ENCODE peak calls at places on chromosomes 12 and 14, in eight cellular contexts. Q, D, R, Y, S, K, C and X are unnamed samples.

GRCh38 chr12:2640709-2641108 is 154.1 kb upstream of the FKBP4 start:
- DNase-seq in C (peak; percentile 76), Y (no peak), Q (no peak), K (no peak), R (peak; percentile 70), S (peak; percentile 81), D (peak; percentile 33), X (no peak)

GRCh38 chr14:68922201-68922613 is 56.9 kb downstream of the ACTN1 start:
- DNase-seq in S (no peak), C (no peak), D (no peak), Y (no peak), R (no peak), Q (no peak), K (no peak), X (no peak)

GRCh38 chr12:126107659-126108058 is 1042.4 kb downstream of the AACS start:
- DNase-seq in Q (no peak), Y (no peak), R (no peak), S (no peak), K (no peak), D (no peak), C (no peak), X (no peak)

GRCh38 chr12:44088647-44089046 is 252.8 kb downstream of the TMEM117 start:
- DNase-seq in Q (no peak), Y (no peak), C (no peak), D (no peak), S (no peak), K (no peak), R (no peak), X (no peak)

GRCh38 chr14:38297681-38298080 is 41.8 kb upstream of the CLEC14A start:
- DNase-seq in R (no peak), D (no peak), Q (no peak), Y (no peak), C (no peak), K (no peak), S (no peak), X (no peak)

GRCh38 chr14:22887260-22887989 is 4.4 kb downstream of the REM2 start:
- DNase-seq in R (peak; percentile 80), C (peak; percentile 91), Y (no peak), Q (no peak), K (peak; percentile 76), S (peak; percentile 92), D (peak; percentile 78), X (peak; percentile 81)

GRCh38 chr12:52308807-52309425 is 12.3 kb downstream of the KRT83 start:
- DNase-seq in D (no peak), R (no peak), Y (no peak), S (no peak), Q (no peak), C (no peak), K (no peak), X (peak; percentile 72)

GRCh38 chr12:6866163-6866919 is 990 bp upstream of the TPI1 start:
- DNase-seq in S (no peak), Y (no peak), C (no peak), R (peak; percentile 49), K (no peak), Q (no peak), D (no peak), X (no peak)

GRCh38 chr12:105706973-105707334 is 376.5 kb downstream of the C12orf75 start:
- DNase-seq in Y (no peak), C (no peak), D (no peak), Q (no peak), K (no peak), S (no peak), R (no peak), X (no peak)

GRCh38 chr14:35384386-35385041 is 20.0 kb downstream of the NFKBIA start:
- DNase-seq in Y (no peak), K (peak; percentile 81), Q (no peak), R (peak; percentile 88), D (no peak), S (no peak), C (peak; percentile 80), X (peak; percentile 37)

GRCh38 chr12:66144796-66145754 is 14.5 kb upstream of the LLPH start:
- DNase-seq in Y (no peak), D (peak; percentile 65), C (peak; percentile 78), R (peak; percentile 52), K (peak; percentile 24), Q (no peak), S (peak; percentile 52), X (peak; percentile 66)

GRCh38 chr14:99270491-99271287 is 1.3 kb downstream of the BCL11B start:
- DNase-seq in K (no peak), D (no peak), C (no peak), R (no peak), Q (no peak), S (no peak), Y (no peak), X (peak; percentile 25)

GRCh38 chr12:110339184-110339952 is 58.3 kb downstream of the ATP2A2 start:
- DNase-seq in Q (no peak), R (no peak), D (no peak), Y (no peak), S (no peak), C (no peak), K (no peak), X (no peak)

GRCh38 chr12:113064395-113065125 is 8.0 kb downstream of the DTX1 start:
- DNase-seq in Y (no peak), D (no peak), K (no peak), R (no peak), C (no peak), Q (no peak), S (no peak), X (no peak)

GRCh38 chr12:47184229-47184628 is 104.5 kb upstream of the AMIGO2 start:
- DNase-seq in K (no peak), Y (no peak), C (no peak), Q (no peak), R (no peak), S (no peak), D (no peak), X (peak; percentile 75)
- H3K4me1 ChIP-seq in K (peaks cover 4% of the 10 kb centered on the region), Y (peaks cover 2% of the 10 kb centered on the region), C (peaks cover 38% of the 10 kb centered on the region), Q (peaks cover 9% of the 10 kb centered on the region), R (peaks cover 4% of the 10 kb centered on the region), S (no peaks in the 10 kb centered on the region), D (peaks cover 11% of the 10 kb centered on the region), X (peaks cover 21% of the 10 kb centered on the region)

GRCh38 chr12:38053655-38054464 is 262.7 kb upstream of the ALG10B start:
- DNase-seq in D (peak; percentile 70), Y (no peak), S (no peak), C (peak; percentile 85), R (no peak), K (no peak), Q (no peak), X (peak; percentile 7)
- H3K9me3 ChIP-seq in D (peaks cover 31% of the 10 kb centered on the region), Y (peaks cover 98% of the 10 kb centered on the region), S (peaks cover 17% of the 10 kb centered on the region), C (no peaks in the 10 kb centered on the region), R (no peaks in the 10 kb centered on the region), K (no peaks in the 10 kb centered on the region), Q (peaks cover 52% of the 10 kb centered on the region), X (no peaks in the 10 kb centered on the region)

DNA sequence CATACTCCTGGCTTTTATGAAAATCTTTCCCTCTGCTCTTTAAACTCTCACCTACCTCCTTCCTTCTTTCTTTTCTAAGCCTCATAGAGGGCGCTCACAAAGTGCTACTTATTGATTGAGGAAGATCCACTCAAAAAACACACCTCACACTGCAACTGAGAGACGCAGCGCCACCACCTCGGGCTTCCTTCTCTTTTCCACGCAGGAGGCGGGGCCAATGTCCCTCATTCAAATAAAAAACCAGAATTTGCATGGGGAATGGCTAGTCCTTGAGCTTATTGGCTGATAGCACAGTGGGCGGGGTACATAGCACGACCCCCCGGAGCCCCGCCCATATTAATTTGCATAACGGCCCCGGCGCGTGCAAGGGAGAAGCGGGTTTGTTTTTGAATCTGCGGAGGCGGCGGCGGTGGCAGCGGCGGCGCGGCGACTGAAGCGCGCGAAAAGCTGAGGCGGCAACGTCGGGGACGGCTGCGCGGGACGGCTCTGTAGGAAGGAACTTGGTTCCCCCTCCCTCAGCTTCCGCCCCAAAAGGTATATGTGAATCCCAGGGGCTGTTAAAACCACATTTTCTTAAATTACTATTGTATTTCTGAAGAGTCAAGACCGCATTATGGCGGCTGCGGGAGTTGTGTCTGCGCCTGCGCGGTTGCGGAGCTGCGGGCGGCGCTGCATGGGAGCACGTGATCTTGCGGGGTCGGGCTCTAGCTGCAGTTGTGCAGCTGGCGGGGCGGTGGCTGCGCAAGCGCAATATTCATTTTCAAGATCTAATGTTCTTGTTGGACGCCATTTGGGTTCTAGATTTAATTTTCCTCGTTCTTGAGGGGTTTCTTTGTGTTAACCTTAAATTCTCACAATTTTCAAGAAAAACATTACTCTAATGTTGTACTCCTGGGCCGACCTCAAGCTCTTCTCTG is at the start of gene ATF7IP:
- DNase-seq in K (peak; percentile 95), Y (peak; percentile 88), C (peak; percentile 99), Q (peak; percentile 95), R (peak; percentile 98), S (peak; percentile 90), D (peak; percentile 96), X (peak; percentile 98)
- TF ChIP-seq POLR2A in K (peak; percentile 86), Y (peak; percentile 98), C (peak; percentile 77), Q (peak; percentile 42), R (peak; percentile 84), S (no peak), D (no peak), X (no peak)

GRCh38 chr14:101071493-101071891 is 168.0 kb upstream of the RTL1 start:
- DNase-seq in K (no peak), R (no peak), C (no peak), S (no peak), Q (peak; percentile 10), D (peak; percentile 7), Y (no peak), X (no peak)

GRCh38 chr14:101073598-101073965 is 170.1 kb upstream of the RTL1 start:
- DNase-seq in Y (no peak), K (no peak), C (no peak), S (no peak), Q (no peak), D (no peak), R (no peak), X (no peak)

GRCh38 chr14:101072945-101073597 is 169.5 kb upstream of the RTL1 start:
- DNase-seq in C (peak; percentile 97), Y (peak; percentile 61), Q (peak; percentile 18), R (peak; percentile 82), D (peak; percentile 31), K (peak; percentile 73), S (peak; percentile 92), X (no peak)

GRCh38 chr14:101072070-101072469 is 168.5 kb upstream of the RTL1 start:
- DNase-seq in Y (no peak), C (no peak), Q (no peak), R (no peak), D (no peak), S (no peak), K (no peak), X (no peak)

DNA sequence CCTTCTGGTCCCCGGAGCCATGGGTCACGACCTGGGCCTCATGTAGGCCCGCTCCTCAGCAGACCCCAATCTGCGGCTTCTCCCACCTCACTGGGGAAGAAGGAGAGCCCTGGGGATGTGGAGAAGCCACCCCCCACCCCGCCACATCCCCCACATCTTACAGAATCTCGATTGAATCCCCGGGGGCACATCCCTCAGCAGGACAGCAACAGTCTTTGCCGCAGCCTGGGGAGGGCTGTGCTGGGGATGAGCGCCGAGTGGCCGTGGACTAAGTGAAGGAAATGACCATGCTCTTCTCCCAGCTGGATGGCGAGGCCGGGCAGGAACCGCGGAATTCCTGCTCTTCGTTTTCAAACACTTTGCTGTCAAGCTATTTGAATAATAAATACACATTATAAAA is 169.0 kb upstream of the RTL1 start:
- DNase-seq in Q (peak; percentile 9), K (no peak), R (no peak), Y (no peak), D (peak; percentile 21), C (no peak), S (no peak), X (no peak)
- H3K4me1 ChIP-seq in Q (peaks cover 2% of the 10 kb centered on the region), K (no peaks in the 10 kb centered on the region), R (peaks cover 3% of the 10 kb centered on the region), Y (peaks cover 5% of the 10 kb centered on the region), D (peaks cover 12% of the 10 kb centered on the region), C (peaks cover 37% of the 10 kb centered on the region), S (peaks cover 27% of the 10 kb centered on the region), X (peaks cover 5% of the 10 kb centered on the region)